ENCODE peak calls at places on chromosomes 3 and 15, in four cellular contexts. F is sigmoid colon, V is spleen, H is lower lobe of right lung. A is an unnamed sample.

GRCh38 chr3:120113128-120114116 is 19.2 kb upstream of the GSK3B start:
- DNase-seq in F (no peak), V (no peak), H (no peak), A (no peak)

GRCh38 chr15:59001946-59002345 is 14.5 kb downstream of the RNF111 start:
- DNase-seq in F (no peak), V (no peak), H (no peak), A (no peak)

GRCh38 chr3:120393761-120394160 is 44.6 kb upstream of the LRRC58 start:
- DNase-seq in F (no peak), V (no peak), H (no peak), A (no peak)

GRCh38 chr3:186825294-186825821 is 17.2 kb upstream of the ADIPOQ start:
- DNase-seq in F (no peak), V (peak), H (peak), A (no peak)

GRCh38 chr15:46576611-46577010 is 941.8 kb downstream of the SQOR start:
- DNase-seq in F (no peak), V (no peak), H (no peak), A (no peak)

GRCh38 chr3:107674371-107674770 is 151.6 kb downstream of the BBX start:
- DNase-seq in F (no peak), V (no peak), H (no peak), A (no peak)

GRCh38 chr3:144018776-144019175 is 47.2 kb downstream of the DIPK2A start:
- DNase-seq in F (no peak), V (no peak), H (no peak), A (no peak)

GRCh38 chr3:37945803-37946530 is 44.6 kb upstream of the VILL start:
- DNase-seq in F (no peak), V (no peak), H (no peak), A (no peak)

GRCh38 chr3:36906504-36907149 is 38.2 kb downstream of the TRANK1 start:
- DNase-seq in F (no peak), V (no peak), H (no peak), A (no peak)

GRCh38 chr15:101048191-101049011 is 129.2 kb downstream of the LRRK1 start:
- DNase-seq in F (peak), V (peak), H (peak), A (peak)

GRCh38 chr3:154716170-154716569 is 286.2 kb upstream of the GPR149 start:
- DNase-seq in F (no peak), V (no peak), H (no peak), A (no peak)

GRCh38 chr3:10666621-10667020 is 149.4 kb upstream of the SLC6A11 start:
- DNase-seq in F (no peak), V (no peak), H (no peak), A (no peak)

GRCh38 chr15:95127356-95127755 is 896.0 kb downstream of the MCTP2 start:
- DNase-seq in F (no peak), V (no peak), H (no peak), A (no peak)

GRCh38 chr15:44038801-44039200 is 156.3 kb downstream of the FRMD5 start:
- DNase-seq in F (no peak), V (no peak), H (no peak), A (no peak)

GRCh38 chr3:66386925-66387650 is 113.7 kb downstream of the LRIG1 start:
- DNase-seq in F (no peak), V (no peak), H (no peak), A (no peak)

GRCh38 chr3:121481116-121481895 is 64.5 kb downstream of the POLQ start:
- DNase-seq in F (no peak), V (no peak), H (no peak), A (no peak)

GRCh38 chr15:66004618-66005262 is 135.4 kb downstream of the RAB11A start:
- DNase-seq in F (no peak), V (no peak), H (no peak), A (no peak)

GRCh38 chr3:131896285-131896684 is 138.5 kb downstream of the CPNE4 start:
- DNase-seq in F (no peak), V (no peak), H (no peak), A (no peak)

GRCh38 chr15:58062175-58062574 is 3.3 kb downstream of the ALDH1A2 start:
- DNase-seq in F (no peak), V (no peak), H (no peak), A (no peak)

GRCh38 chr3:151478376-151478702 is 17.5 kb upstream of the IGSF10 start:
- DNase-seq in F (no peak), V (no peak), H (no peak), A (no peak)

GRCh38 chr3:182412066-182412465 is 381.2 kb upstream of the ATP11B start:
- DNase-seq in F (no peak), V (no peak), H (no peak), A (no peak)

GRCh38 chr3:155805802-155806618 is at the start of gene C3orf33:
- DNase-seq in F (peak), V (peak), H (peak), A (peak)

GRCh38 chr3:72595927-72596610 is 252.2 kb downstream of the SHQ1 start:
- DNase-seq in F (no peak), V (no peak), H (no peak), A (no peak)

GRCh38 chr3:20637729-20638128 is 451.7 kb upstream of the SGO1 start:
- DNase-seq in F (no peak), V (no peak), H (no peak), A (no peak)

GRCh38 chr3:182913889-182914288 is 66.4 kb downstream of the DCUN1D1 start:
- DNase-seq in F (no peak), V (no peak), H (no peak), A (no peak)

GRCh38 chr15:66948294-66948693 is 117.1 kb upstream of the SMAD3 start:
- DNase-seq in F (peak), V (no peak), H (no peak), A (no peak)

GRCh38 chr3:66418432-66419052 is 82.3 kb downstream of the LRIG1 start:
- DNase-seq in F (peak), V (no peak), H (peak), A (peak)

GRCh38 chr3:65742914-65743313 is 295.8 kb downstream of the MAGI1 start:
- DNase-seq in F (no peak), V (no peak), H (no peak), A (no peak)

GRCh38 chr3:10378246-10378645 is 57.3 kb upstream of the SEC13 start:
- DNase-seq in F (no peak), V (peak), H (no peak), A (no peak)

GRCh38 chr3:197595470-197596185 is 39.9 kb upstream of the BDH1 start:
- DNase-seq in F (no peak), V (no peak), H (no peak), A (no peak)

DNA sequence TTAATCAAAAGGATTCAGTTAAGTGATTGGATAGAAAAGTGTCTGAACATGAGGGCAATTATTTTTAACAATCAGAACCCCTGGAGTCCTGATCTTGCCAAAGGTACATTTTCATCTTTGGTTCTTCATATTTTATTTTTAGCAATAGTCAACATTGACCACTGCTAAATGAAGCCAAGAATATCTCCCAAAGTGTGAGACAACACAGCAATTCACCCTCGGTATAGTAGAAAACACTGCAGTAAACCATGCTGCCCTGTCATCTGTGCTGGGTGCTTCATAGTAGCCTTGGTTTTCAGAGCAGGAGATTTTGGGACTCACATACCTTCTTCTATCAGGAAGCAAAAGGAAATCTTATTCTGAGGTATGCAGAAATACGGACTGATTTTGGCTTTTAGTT is 47.2 kb upstream of the PARL start:
- DNase-seq in F (no peak), V (no peak), H (no peak), A (no peak)
- TF ChIP-seq CTCF in F (no peak), V (no peak), H (no peak), A (no peak)

DNA sequence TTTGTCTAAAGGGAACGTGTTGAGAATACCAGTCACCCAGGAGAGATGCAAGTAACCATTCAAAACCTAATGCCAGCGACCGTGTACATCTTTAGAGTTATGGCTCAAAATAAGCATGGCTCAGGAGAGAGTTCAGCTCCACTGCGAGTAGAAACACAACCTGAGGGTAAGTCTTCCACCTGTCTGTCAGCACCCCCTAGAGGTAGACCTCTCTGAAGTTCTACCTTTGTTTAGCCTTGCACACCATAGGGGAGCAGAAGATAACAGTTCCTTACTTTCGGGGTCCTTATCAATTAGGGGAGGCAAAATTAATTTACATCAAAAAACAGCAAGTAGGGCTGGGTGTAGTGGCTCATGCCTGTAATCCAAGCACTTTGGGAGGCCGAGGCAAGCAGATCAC is 124.4 kb downstream of the HCN4 start:
- DNase-seq in F (no peak), V (no peak), H (no peak), A (no peak)
- TF ChIP-seq CTCF in F (no peak), V (no peak), H (no peak), A (peak)

GRCh38 chr3:169811606-169812123 is 1.0 kb upstream of the LRRIQ4 start:
- DNase-seq in F (no peak), V (no peak), H (no peak), A (no peak)
- TF ChIP-seq CTCF in F (no peak), V (no peak), H (no peak), A (no peak)

DNA sequence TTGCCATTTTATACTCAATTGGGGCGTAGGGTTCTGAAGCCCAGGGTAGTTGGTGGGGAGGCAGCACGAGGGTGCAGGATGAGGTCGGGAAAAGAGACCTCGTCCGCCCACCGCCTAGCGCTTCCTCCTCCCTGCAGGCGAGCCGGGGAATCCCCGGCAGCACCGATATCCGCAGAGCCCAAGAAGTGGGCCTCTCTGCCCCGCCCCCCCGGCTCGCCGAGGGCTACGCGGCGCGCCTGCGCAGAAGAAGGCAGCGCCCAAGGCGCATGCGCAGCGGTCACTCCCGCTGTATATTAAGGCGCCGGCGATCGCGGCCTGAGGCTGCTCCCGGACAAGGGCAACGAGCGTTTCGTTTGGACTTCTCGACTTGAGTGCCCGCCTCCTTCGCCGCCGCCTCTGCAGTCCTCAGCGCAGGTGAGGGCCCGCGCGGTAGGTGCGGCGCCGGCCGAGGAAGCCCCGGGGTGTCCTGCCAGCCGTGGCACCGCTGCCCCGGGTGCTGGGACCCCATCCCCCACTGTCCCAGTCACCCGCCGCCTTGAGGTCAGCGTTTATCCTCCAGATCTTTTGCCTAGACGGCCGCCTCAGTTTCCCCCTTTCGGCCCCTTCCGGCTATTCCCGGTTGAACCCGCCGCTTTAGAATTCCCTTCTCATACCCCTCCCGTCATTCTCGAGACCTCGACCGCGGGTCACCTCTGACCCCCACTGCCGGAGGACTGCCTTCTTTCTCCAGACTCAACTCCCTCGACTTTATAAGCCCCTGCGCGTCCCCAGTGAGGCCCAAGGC is at the start of gene ALAS1:
- DNase-seq in F (peak), V (peak), H (peak), A (peak)
- TF ChIP-seq CTCF in F (peak), V (peak), H (peak), A (peak)

A was measured in upper lobe of right lung.